ENCODE peak calls at places on chromosomes 6 and 20, in eight cellular contexts. U is ascending aorta, E is stomach, H is brain microvascular endothelial cell, S is lung, R is OCI-LY7, P is fibroblast of lung, K is heart right ventricle. L is an unnamed sample.

GRCh38 chr6:4853782-4854511 is 77.7 kb downstream of the CDYL start:
- DNase-seq in U (no peak), E (no peak), H (peak; percentile 14), S (no peak), R (no peak), P (no peak), K (no peak), L (no peak)

GRCh38 chr6:19333936-19334335 is 503.2 kb upstream of the ID4 start:
- DNase-seq in U (no peak), E (no peak), H (peak; percentile 96), S (no peak), R (no peak), P (peak; percentile 31), K (no peak), L (no peak)

GRCh38 chr6:24630861-24631505 is 15.0 kb downstream of the KIAA0319 start:
- DNase-seq in U (no peak), E (no peak), H (no peak), S (no peak), R (no peak), P (no peak), K (no peak), L (no peak)

GRCh38 chr6:10451828-10452509 is 37.1 kb upstream of the TFAP2A start:
- DNase-seq in U (peak; percentile 75), E (no peak), H (peak; percentile 64), S (peak; percentile 88), R (no peak), P (peak; percentile 38), K (no peak), L (no peak)

GRCh38 chr20:50366270-50367103 is 143.7 kb upstream of the PTPN1 start:
- DNase-seq in U (no peak), E (peak; percentile 95), H (peak; percentile 40), S (peak; percentile 80), R (no peak), P (peak; percentile 95), K (peak; percentile 48), L (no peak)

GRCh38 chr6:31058128-31058894 is 48.0 kb downstream of the MUC22 start:
- DNase-seq in U (no peak), E (no peak), H (peak; percentile 78), S (peak; percentile 35), R (peak; percentile 12), P (peak; percentile 94), K (no peak), L (no peak)

GRCh38 chr6:105849741-105850140 is 236.4 kb upstream of the PRDM1 start:
- DNase-seq in U (no peak), E (no peak), H (no peak), S (no peak), R (no peak), P (no peak), K (no peak), L (no peak)

GRCh38 chr6:127176175-127176574 is 57.7 kb downstream of the RSPO3 start:
- DNase-seq in U (no peak), E (no peak), H (no peak), S (no peak), R (no peak), P (no peak), K (no peak), L (no peak)

GRCh38 chr6:16505711-16506362 is 255.4 kb downstream of the ATXN1 start:
- DNase-seq in U (no peak), E (no peak), H (peak; percentile 27), S (no peak), R (no peak), P (peak; percentile 93), K (peak; percentile 21), L (no peak)

GRCh38 chr6:99287523-99287922 is 62.0 kb downstream of the FAXC start:
- DNase-seq in U (no peak), E (no peak), H (no peak), S (no peak), R (no peak), P (peak; percentile 3), K (no peak), L (no peak)

GRCh38 chr6:158468666-158469065 is 91.2 kb upstream of the TMEM181 start:
- DNase-seq in U (no peak), E (no peak), H (no peak), S (no peak), R (no peak), P (peak; percentile 12), K (no peak), L (no peak)

GRCh38 chr20:35571566-35571965 is 29.7 kb downstream of the ERGIC3 start:
- DNase-seq in U (no peak), E (no peak), H (no peak), S (no peak), R (no peak), P (no peak), K (no peak), L (no peak)

GRCh38 chr20:37195018-37195417 is 15.7 kb upstream of the MROH8 start:
- DNase-seq in U (no peak), E (no peak), H (no peak), S (no peak), R (no peak), P (no peak), K (no peak), L (no peak)

GRCh38 chr6:110039996-110040383 is 61.9 kb downstream of the GPR6 start:
- DNase-seq in U (no peak), E (peak; percentile 49), H (peak; percentile 22), S (peak; percentile 30), R (peak; percentile 76), P (peak; percentile 34), K (no peak), L (peak; percentile 62)

DNA sequence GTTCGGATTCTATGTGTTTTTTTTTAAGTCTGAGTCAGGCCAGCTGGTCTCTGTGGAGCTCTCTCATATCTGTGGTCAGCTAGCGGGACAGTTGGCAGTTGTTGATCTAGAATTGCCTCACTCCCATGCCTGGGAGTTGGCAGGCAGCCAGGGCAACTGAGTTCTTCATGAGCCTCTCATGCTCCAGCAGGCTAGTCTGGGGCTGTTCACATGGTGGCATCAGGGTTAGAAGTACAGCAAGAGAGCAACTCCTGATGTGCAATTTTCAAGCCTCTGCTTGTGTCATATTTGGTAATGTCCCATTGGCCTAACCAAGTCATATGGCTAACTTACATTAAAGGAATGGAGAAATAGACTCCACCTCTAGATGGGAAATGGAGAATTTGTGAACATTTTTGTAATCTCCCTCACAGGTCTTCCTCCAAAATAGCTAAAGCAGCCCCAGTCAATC is 6.7 kb upstream of the IFT52 start:
- DNase-seq in U (peak; percentile 82), E (peak; percentile 56), H (peak; percentile 98), S (peak; percentile 70), R (no peak), P (peak; percentile 99), K (peak; percentile 43), L (peak; percentile 91)
- H3K27ac ChIP-seq in U (no peak overlapping the region), E (no peak overlapping the region), H (peak overlapping the region; percentile 15), S (no peak overlapping the region), R (no peak overlapping the region), P (no peak overlapping the region), K (no peak overlapping the region), L (peak overlapping the region; percentile 38)

DNA sequence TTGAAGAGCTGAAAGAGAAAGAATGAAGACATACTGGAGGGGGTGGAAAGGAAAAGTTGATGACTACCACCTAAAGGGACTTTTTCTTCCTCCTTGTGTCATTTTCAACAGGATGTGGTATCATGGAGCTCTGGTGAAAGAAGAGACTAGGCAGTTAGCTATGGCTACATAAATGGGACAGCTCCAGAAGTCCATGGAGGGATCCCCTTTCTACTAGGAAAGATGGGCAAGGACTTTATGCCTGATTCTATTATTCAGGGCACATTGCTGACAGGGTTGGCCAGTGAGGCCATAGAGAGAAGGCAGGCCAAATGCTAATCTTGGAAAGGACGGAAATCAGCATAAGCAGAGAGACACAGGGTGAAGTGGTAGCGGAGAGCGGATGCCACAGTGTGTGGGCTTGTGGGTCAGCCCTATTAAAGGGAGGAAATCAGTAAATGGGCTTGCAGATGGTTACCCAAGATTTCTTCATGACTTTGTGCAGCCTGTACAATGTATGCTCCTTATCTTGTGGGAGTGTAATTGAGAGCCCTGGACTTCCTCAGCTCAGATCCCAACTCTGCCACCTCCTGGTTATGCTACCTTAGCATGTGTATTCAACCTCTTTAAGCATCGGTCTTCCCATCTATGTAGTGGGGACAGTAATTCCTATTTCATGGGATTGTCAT is 77.4 kb upstream of the TMEM170B start:
- DNase-seq in U (no peak), E (no peak), H (peak; percentile 24), S (no peak), R (peak; percentile 56), P (no peak), K (no peak), L (no peak)
- TF ChIP-seq CTCF in U (no peak), E (no peak), H (peak; percentile 35), S (peak; percentile 6), R (peak; percentile 68), P (no peak), K (peak; percentile 22), L (no peak)

DNA sequence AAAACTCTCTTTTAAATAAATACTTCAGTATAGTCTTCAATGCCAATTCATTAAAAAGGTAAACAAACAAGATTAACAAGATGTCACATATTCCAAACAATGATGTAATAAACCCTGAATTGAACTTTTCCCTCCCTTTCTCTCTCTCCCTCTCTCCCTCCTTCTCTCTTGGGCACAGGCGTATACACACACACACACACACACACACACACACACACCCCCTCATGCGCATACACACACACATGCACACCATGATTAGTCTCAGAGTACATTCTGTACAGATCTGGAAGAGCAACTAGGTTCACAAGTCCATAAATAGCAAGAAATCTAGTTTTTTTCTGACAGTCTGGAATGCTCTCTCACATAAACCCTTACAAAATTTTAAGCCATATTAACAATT is 128.3 kb downstream of the DST start:
- DNase-seq in U (peak; percentile 81), E (no peak), H (no peak), S (no peak), R (no peak), P (peak; percentile 87), K (no peak), L (peak; percentile 87)
- H3K27ac ChIP-seq in U (peak overlapping the region; percentile 51), E (peak overlapping the region; percentile 20), H (no peak overlapping the region), S (peak overlapping the region; percentile 33), R (no peak overlapping the region), P (no peak overlapping the region), K (no peak overlapping the region), L (peak overlapping the region; percentile 61)

GRCh38 chr6:93424303-93425064 is 5.1 kb upstream of the EPHA7 start:
- DNase-seq in U (no peak), E (no peak), H (no peak), S (no peak), R (peak; percentile 1), P (peak; percentile 46), K (no peak), L (no peak)

GRCh38 chr6:93420163-93420806 is 926 bp upstream of the EPHA7 start:
- DNase-seq in U (no peak), E (no peak), H (no peak), S (no peak), R (no peak), P (peak; percentile 17), K (no peak), L (no peak)

GRCh38 chr6:93418448-93419303 is 683 bp downstream of the EPHA7 start:
- DNase-seq in U (peak; percentile 62), E (no peak), H (peak; percentile 18), S (peak; percentile 28), R (no peak), P (peak; percentile 54), K (peak; percentile 18), L (no peak)

GRCh38 chr6:93419304-93420162 is at the start of gene EPHA7:
- DNase-seq in U (peak; percentile 91), E (peak; percentile 80), H (peak; percentile 95), S (peak; percentile 88), R (no peak), P (peak; percentile 95), K (peak; percentile 92), L (peak; percentile 90)

DNA sequence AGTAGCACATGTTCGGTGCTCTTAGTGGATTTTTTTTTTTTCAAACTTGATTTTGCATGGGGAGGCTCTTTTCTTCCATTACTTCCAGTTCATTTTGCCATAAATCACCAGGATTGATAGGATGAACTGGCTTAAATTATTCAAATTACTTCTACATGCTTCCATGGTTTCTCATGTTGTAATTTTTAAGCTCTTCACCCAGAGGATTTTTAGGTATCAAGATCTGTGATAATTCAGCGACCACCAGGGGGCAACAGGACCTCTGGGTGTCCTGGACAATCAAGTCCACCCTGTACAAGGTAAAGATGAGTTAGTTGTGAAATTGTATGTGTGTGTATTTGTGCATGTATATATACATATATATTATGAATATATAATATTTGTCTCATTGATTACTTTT is 4.2 kb upstream of the EPHA7 start:
- DNase-seq in U (no peak), E (no peak), H (peak; percentile 49), S (no peak), R (peak; percentile 60), P (peak; percentile 57), K (no peak), L (no peak)
- TF ChIP-seq CTCF in U (no peak), E (no peak), H (peak; percentile 69), S (no peak), R (peak; percentile 79), P (no peak), K (peak; percentile 36), L (no peak)